ENCODE peak calls at places on chromosomes 2 and 18, in four cellular contexts. Q is gastrocnemius medialis, E is mucosa of descending colon, N is colonic mucosa. M is an unnamed sample.

GRCh38 chr2:240596491-240596931 is 10.0 kb downstream of the CAPN10 start:
- DNase-seq in Q (peak; percentile 26), E (no peak), N (no peak), M (peak; percentile 8)

GRCh38 chr2:192286093-192286701 is 91.5 kb upstream of the TMEFF2 start:
- DNase-seq in Q (no peak), E (no peak), N (no peak), M (no peak)

GRCh38 chr2:216109962-216110614 is 940 bp downstream of the XRCC5 start:
- DNase-seq in Q (no peak), E (no peak), N (no peak), M (no peak)

GRCh38 chr2:85697096-85697495 is 2.9 kb downstream of the GNLY start:
- DNase-seq in Q (no peak), E (no peak), N (no peak), M (no peak)

GRCh38 chr2:109660046-109660860 is 46.1 kb downstream of the SOWAHC start:
- DNase-seq in Q (no peak), E (no peak), N (no peak), M (no peak)

GRCh38 chr2:145228506-145228905 is 708.6 kb upstream of the ZEB2 start:
- DNase-seq in Q (no peak), E (no peak), N (no peak), M (peak; percentile 30)

GRCh38 chr2:224160917-224161316 is 121.8 kb upstream of the SERPINE2 start:
- DNase-seq in Q (no peak), E (no peak), N (no peak), M (no peak)

GRCh38 chr2:36355157-36355889 is at the start of gene CRIM1:
- DNase-seq in Q (peak; percentile 84), E (peak; percentile 92), N (peak; percentile 89), M (peak; percentile 79)

GRCh38 chr2:187228986-187229385 is 219.1 kb downstream of the CALCRL start:
- DNase-seq in Q (no peak), E (no peak), N (no peak), M (no peak)

GRCh38 chr2:38465789-38466127 is 88.7 kb upstream of the ATL2 start:
- DNase-seq in Q (no peak), E (peak; percentile 58), N (peak; percentile 41), M (no peak)

GRCh38 chr2:145919507-145919906 is 1399.6 kb upstream of the ZEB2 start:
- DNase-seq in Q (no peak), E (no peak), N (no peak), M (no peak)

GRCh38 chr2:159095813-159096212 is 127.4 kb downstream of the TANC1 start:
- DNase-seq in Q (no peak), E (no peak), N (no peak), M (no peak)

GRCh38 chr2:28364611-28365010 is 28.0 kb upstream of the FOSL2 start:
- DNase-seq in Q (no peak), E (no peak), N (no peak), M (no peak)

GRCh38 chr2:29063646-29064372 is 10.5 kb downstream of the PCARE start:
- DNase-seq in Q (no peak), E (no peak), N (no peak), M (peak; percentile 32)

GRCh38 chr2:174846218-174846617 is 81.9 kb upstream of the CHRNA1 start:
- DNase-seq in Q (no peak), E (no peak), N (no peak), M (no peak)

GRCh38 chr2:50902365-50902764 is 129.6 kb downstream of the NRXN1 start:
- DNase-seq in Q (no peak), E (no peak), N (no peak), M (no peak)

GRCh38 chr2:42216712-42217111 is 47.6 kb downstream of the EML4 start:
- DNase-seq in Q (no peak), E (no peak), N (no peak), M (no peak)

GRCh38 chr2:98505311-98505808 is 60.7 kb downstream of the INPP4A start:
- DNase-seq in Q (peak; percentile 29), E (peak; percentile 56), N (no peak), M (no peak)

GRCh38 chr2:98503481-98504096 is 58.9 kb downstream of the INPP4A start:
- DNase-seq in Q (no peak), E (no peak), N (no peak), M (no peak)

GRCh38 chr2:98505991-98506664 is 61.5 kb downstream of the INPP4A start:
- DNase-seq in Q (no peak), E (no peak), N (no peak), M (no peak)

GRCh38 chr2:98502556-98503335 is 58.1 kb downstream of the INPP4A start:
- DNase-seq in Q (no peak), E (no peak), N (no peak), M (no peak)

GRCh38 chr2:98504386-98505109 is 59.9 kb downstream of the INPP4A start:
- DNase-seq in Q (no peak), E (no peak), N (no peak), M (no peak)
- TF ChIP-seq CTCF in Q (no peak), E (no peak), N (no peak), M (no peak)

GRCh38 chr2:117335967-117336366 is 478.5 kb upstream of the DDX18 start:
- DNase-seq in Q (no peak), E (no peak), N (no peak), M (no peak)
- TF ChIP-seq CTCF in Q (no peak), E (no peak), N (no peak), M (no peak)

GRCh38 chr2:44920751-44921150 is 20.8 kb upstream of the SIX3 start:
- DNase-seq in Q (no peak), E (no peak), N (no peak), M (no peak)
- TF ChIP-seq CTCF in Q (no peak), E (no peak), N (no peak), M (no peak)

GRCh38 chr2:239268082-239268481 is 132.7 kb downstream of the HDAC4 start:
- DNase-seq in Q (peak; percentile 79), E (peak; percentile 82), N (peak; percentile 83), M (no peak)

GRCh38 chr2:239268549-239268948 is 132.3 kb downstream of the HDAC4 start:
- DNase-seq in Q (no peak), E (no peak), N (peak; percentile 24), M (no peak)

GRCh38 chr2:239266779-239267410 is 133.9 kb downstream of the HDAC4 start:
- DNase-seq in Q (no peak), E (no peak), N (no peak), M (no peak)

GRCh38 chr2:239266436-239266770 is 134.4 kb downstream of the HDAC4 start:
- DNase-seq in Q (no peak), E (no peak), N (no peak), M (no peak)

GRCh38 chr2:239267411-239267941 is 133.3 kb downstream of the HDAC4 start:
- DNase-seq in Q (peak; percentile 73), E (peak; percentile 89), N (peak; percentile 89), M (peak; percentile 72)
- TF ChIP-seq CTCF in Q (peak; percentile 50), E (peak; percentile 16), N (no peak), M (peak; percentile 30)

DNA sequence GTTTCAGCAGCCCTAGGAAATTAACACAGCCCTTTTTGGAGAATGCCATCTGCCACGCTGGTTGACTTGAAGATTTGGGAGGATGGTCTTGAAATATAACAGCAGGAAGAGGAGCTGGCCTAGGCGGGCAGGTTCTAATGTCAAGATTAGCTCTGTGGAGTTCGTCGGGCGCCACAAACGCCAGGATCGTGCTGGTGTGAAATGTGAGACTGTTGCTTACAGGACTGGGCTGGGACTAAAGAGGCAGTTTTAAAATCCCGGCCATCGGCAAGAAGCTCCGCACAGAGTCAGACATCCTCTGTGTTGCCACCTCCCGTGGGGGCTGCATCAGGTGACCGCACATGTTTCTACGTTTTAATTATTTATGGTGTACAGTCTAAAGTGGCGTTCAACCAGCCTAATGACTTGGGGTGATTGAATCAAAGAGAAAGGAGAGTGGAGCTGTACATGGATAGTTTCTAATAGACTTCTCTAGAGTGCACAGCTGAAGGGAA is 99.4 kb upstream of the BCL11A start:
- DNase-seq in Q (no peak), E (no peak), N (no peak), M (no peak)
- TF ChIP-seq CTCF in Q (no peak), E (no peak), N (no peak), M (no peak)

DNA sequence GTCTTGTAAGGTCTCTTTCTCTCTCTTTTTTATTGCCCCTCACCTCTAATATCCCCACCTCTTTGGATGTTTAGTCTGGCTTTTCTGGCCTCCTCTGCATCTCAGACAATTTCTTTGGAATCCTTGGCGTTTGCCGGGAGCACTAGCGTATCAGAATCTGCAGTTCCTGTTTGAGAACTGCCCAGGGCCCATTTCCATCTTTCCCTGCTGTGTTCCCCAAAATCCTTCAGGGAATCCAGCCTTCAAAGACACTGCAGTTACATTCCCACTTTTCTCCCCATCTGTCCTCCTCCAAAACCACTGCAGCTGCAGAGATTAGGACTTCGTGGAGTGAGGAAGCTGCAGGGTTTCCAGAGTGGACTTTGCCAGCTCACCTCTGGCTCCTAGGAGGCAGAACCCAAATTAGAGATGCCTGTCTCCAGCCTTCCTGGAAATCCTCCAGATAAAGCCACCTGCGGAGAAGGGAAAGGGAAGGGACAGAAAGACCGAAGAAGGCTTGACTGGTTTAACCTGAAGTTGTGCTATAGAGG is 2.7 kb downstream of the VSNL1 start:
- DNase-seq in Q (no peak), E (peak; percentile 16), N (peak; percentile 44), M (no peak)
- TF ChIP-seq CTCF in Q (no peak), E (no peak), N (no peak), M (no peak)

GRCh38 chr18:65937180-65937579 is 186.4 kb downstream of the CDH7 start:
- DNase-seq in Q (no peak), E (no peak), N (no peak), M (no peak)

GRCh38 chr18:65936678-65937077 is 185.9 kb downstream of the CDH7 start:
- DNase-seq in Q (no peak), E (no peak), N (no peak), M (no peak)

GRCh38 chr18:65942103-65942502 is 191.3 kb downstream of the CDH7 start:
- DNase-seq in Q (no peak), E (no peak), N (no peak), M (no peak)

GRCh38 chr18:65941482-65941881 is 190.7 kb downstream of the CDH7 start:
- DNase-seq in Q (no peak), E (no peak), N (no peak), M (no peak)

GRCh38 chr18:65938592-65939372 is 188.0 kb downstream of the CDH7 start:
- DNase-seq in Q (no peak), E (peak; percentile 31), N (peak; percentile 32), M (no peak)
- TF ChIP-seq CTCF in Q (no peak), E (no peak), N (peak; percentile 17), M (no peak)

GRCh38 chr2:172460780-172461201 is 33.4 kb downstream of the ITGA6 start:
- DNase-seq in Q (no peak), E (no peak), N (no peak), M (no peak)
- TF ChIP-seq CTCF in Q (no peak), E (no peak), N (no peak), M (no peak)

M was measured in tibial nerve.